ENCODE peak calls at places on chromosomes 12 and 14, in four cellular contexts. M is iPS-NIHi11, X is ELR, T is fibroblast of lung. U is an unnamed sample.

GRCh38 chr12:93165384-93165932 is 212.3 kb upstream of the NUDT4 start:
- DNase-seq in M (no peak), X (no peak), T (no peak), U (peak)

GRCh38 chr14:80468331-80469122 is 257.2 kb upstream of the DIO2 start:
- DNase-seq in M (no peak), X (no peak), T (no peak), U (no peak)

GRCh38 chr14:89767861-89768268 is 186.7 kb downstream of the EFCAB11 start:
- DNase-seq in M (peak), X (peak), T (peak), U (peak)

GRCh38 chr12:49201595-49202295 is 12.9 kb upstream of the TUBA1A start:
- DNase-seq in M (peak), X (peak), T (peak), U (peak)

GRCh38 chr14:99520571-99521081 is 39.4 kb downstream of the CCNK start:
- DNase-seq in M (no peak), X (no peak), T (no peak), U (no peak)

GRCh38 chr14:100037351-100037750 is 27.9 kb upstream of the EVL start:
- DNase-seq in M (no peak), X (no peak), T (peak), U (peak)

GRCh38 chr12:121872546-121873223 is 14.0 kb upstream of the HPD start:
- DNase-seq in M (no peak), X (peak), T (peak), U (peak)

GRCh38 chr12:3014641-3015040 is 55.4 kb downstream of the TEAD4 start:
- DNase-seq in M (no peak), X (no peak), T (no peak), U (no peak)

GRCh38 chr12:16359512-16360491 is 12.4 kb downstream of the MGST1 start:
- DNase-seq in M (peak), X (peak), T (peak), U (peak)

GRCh38 chr14:103361868-103362267 is 23.3 kb upstream of the MARK3 start:
- DNase-seq in M (no peak), X (peak), T (peak), U (no peak)

GRCh38 chr14:68753696-68754095 is 39.2 kb downstream of the ZFP36L1 start:
- DNase-seq in M (no peak), X (no peak), T (peak), U (no peak)

GRCh38 chr12:65607271-65607880 is 216.9 kb upstream of the HMGA2 start:
- DNase-seq in M (no peak), X (no peak), T (no peak), U (no peak)

GRCh38 chr12:32789446-32789845 is 33.7 kb upstream of the YARS2 start:
- DNase-seq in M (no peak), X (no peak), T (no peak), U (no peak)

GRCh38 chr14:54709444-54709843 is 142.5 kb downstream of the SAMD4A start:
- DNase-seq in M (no peak), X (no peak), T (peak), U (no peak)

GRCh38 chr12:109430244-109430643 is 46.9 kb downstream of the KCTD10 start:
- DNase-seq in M (no peak), X (no peak), T (no peak), U (no peak)

GRCh38 chr14:104267895-104268294 is 129.5 kb downstream of the KIF26A start:
- DNase-seq in M (no peak), X (no peak), T (no peak), U (no peak)

GRCh38 chr12:466762-467161 is 7.0 kb downstream of the B4GALNT3 start:
- DNase-seq in M (no peak), X (no peak), T (no peak), U (no peak)

GRCh38 chr12:9065607-9065856 is 50.2 kb downstream of the A2M start:
- DNase-seq in M (no peak), X (no peak), T (no peak), U (no peak)

GRCh38 chr14:59389936-59390335 is 75.2 kb downstream of the GPR135 start:
- DNase-seq in M (no peak), X (peak), T (no peak), U (no peak)

GRCh38 chr14:74712499-74713394 is at the start of the genes AREL1 and FCF1:
- DNase-seq in M (peak), X (peak), T (peak), U (no peak)

GRCh38 chr14:73757876-73758391 is 43.8 kb upstream of the PNMA1 start:
- DNase-seq in M (no peak), X (no peak), T (no peak), U (no peak)

GRCh38 chr12:51013441-51013840 is 12.7 kb downstream of the SLC11A2 start:
- DNase-seq in M (no peak), X (no peak), T (no peak), U (peak)

U was measured in NCI-H82.